ENCODE peak calls at places on chromosomes 13 and 19, in seven cellular contexts. One of them, this sample, is unnamed.

GRCh38 chr13:44425041-44425814 is 51.6 kb downstream of the SERP2 start:
- DNase-seq in mesendoderm: no peak
- DNase-seq in IMR-90: no peak
- DNase-seq in H9: no peak
- DNase-seq in neuronal stem cell: no peak
- DNase-seq in H1: no peak
- DNase-seq in trophoblast cell: no peak
- DNase-seq in this sample: peak

GRCh38 chr19:19434483-19435045 is 29.1 kb downstream of the GATAD2A start:
- DNase-seq in mesendoderm: no peak
- DNase-seq in IMR-90: peak
- DNase-seq in H9: no peak
- DNase-seq in neuronal stem cell: no peak
- DNase-seq in H1: no peak
- DNase-seq in trophoblast cell: no peak
- DNase-seq in this sample: no peak

GRCh38 chr13:41137951-41138350 is 5.3 kb upstream of the KBTBD6 start:
- DNase-seq in mesendoderm: no peak
- DNase-seq in IMR-90: peak
- DNase-seq in H9: no peak
- DNase-seq in neuronal stem cell: no peak
- DNase-seq in H1: no peak
- DNase-seq in trophoblast cell: peak
- DNase-seq in this sample: peak

GRCh38 chr13:47112205-47112896 is 215.5 kb upstream of the HTR2A start:
- DNase-seq in mesendoderm: peak
- DNase-seq in IMR-90: no peak
- DNase-seq in H9: peak
- DNase-seq in neuronal stem cell: peak
- DNase-seq in H1: no peak
- DNase-seq in trophoblast cell: no peak
- DNase-seq in this sample: no peak

GRCh38 chr19:55176116-55176515 is 4.0 kb downstream of the SYT5 start:
- DNase-seq in mesendoderm: no peak
- DNase-seq in IMR-90: no peak
- DNase-seq in H9: no peak
- DNase-seq in neuronal stem cell: no peak
- DNase-seq in H1: no peak
- DNase-seq in trophoblast cell: no peak
- DNase-seq in this sample: no peak

GRCh38 chr19:14804755-14805154 is 26.4 kb upstream of the ADGRE2 start:
- DNase-seq in mesendoderm: no peak
- DNase-seq in IMR-90: no peak
- DNase-seq in H9: no peak
- DNase-seq in neuronal stem cell: no peak
- DNase-seq in H1: no peak
- DNase-seq in trophoblast cell: peak
- DNase-seq in this sample: no peak

GRCh38 chr19:35991731-35992450 is 3.1 kb upstream of the SDHAF1 start:
- DNase-seq in mesendoderm: no peak
- DNase-seq in IMR-90: no peak
- DNase-seq in H9: no peak
- DNase-seq in neuronal stem cell: no peak
- DNase-seq in H1: no peak
- DNase-seq in trophoblast cell: peak
- DNase-seq in this sample: no peak

GRCh38 chr19:41844601-41845000 is at the start of gene LYPD4:
- DNase-seq in mesendoderm: no peak
- DNase-seq in IMR-90: no peak
- DNase-seq in H9: peak
- DNase-seq in neuronal stem cell: no peak
- DNase-seq in H1: no peak
- DNase-seq in trophoblast cell: no peak
- DNase-seq in this sample: no peak

GRCh38 chr19:54485846-54486245 is 12.8 kb upstream of the CDC42EP5 start:
- DNase-seq in mesendoderm: no peak
- DNase-seq in IMR-90: no peak
- DNase-seq in H9: no peak
- DNase-seq in neuronal stem cell: no peak
- DNase-seq in H1: no peak
- DNase-seq in trophoblast cell: peak
- DNase-seq in this sample: no peak

GRCh38 chr13:44439615-44440014 is 66.0 kb downstream of the SERP2 start:
- DNase-seq in mesendoderm: no peak
- DNase-seq in IMR-90: no peak
- DNase-seq in H9: no peak
- DNase-seq in neuronal stem cell: no peak
- DNase-seq in H1: no peak
- DNase-seq in trophoblast cell: no peak
- DNase-seq in this sample: peak

GRCh38 chr19:7618366-7618765 is 11.0 kb downstream of the XAB2 start:
- DNase-seq in mesendoderm: no peak
- DNase-seq in IMR-90: no peak
- DNase-seq in H9: no peak
- DNase-seq in neuronal stem cell: no peak
- DNase-seq in H1: no peak
- DNase-seq in trophoblast cell: no peak
- DNase-seq in this sample: no peak

GRCh38 chr19:7921955-7922840 is 2.1 kb downstream of the SNAPC2 start:
- DNase-seq in mesendoderm: no peak
- DNase-seq in IMR-90: no peak
- DNase-seq in H9: no peak
- DNase-seq in neuronal stem cell: no peak
- DNase-seq in H1: no peak
- DNase-seq in trophoblast cell: no peak
- DNase-seq in this sample: no peak

GRCh38 chr13:80339841-80340642 is 884 bp downstream of the SPRY2 start:
- DNase-seq in mesendoderm: peak
- DNase-seq in IMR-90: peak
- DNase-seq in H9: no peak
- DNase-seq in neuronal stem cell: peak
- DNase-seq in H1: peak
- DNase-seq in trophoblast cell: peak
- DNase-seq in this sample: peak

GRCh38 chr13:24605923-24606372 is 74.3 kb upstream of the ATP12A start:
- DNase-seq in mesendoderm: peak
- DNase-seq in IMR-90: peak
- DNase-seq in H9: no peak
- DNase-seq in neuronal stem cell: no peak
- DNase-seq in H1: peak
- DNase-seq in trophoblast cell: peak
- DNase-seq in this sample: peak

GRCh38 chr19:38251564-38252051 is 4.6 kb downstream of the PPP1R14A start:
- DNase-seq in mesendoderm: peak
- DNase-seq in IMR-90: no peak
- DNase-seq in H9: no peak
- DNase-seq in neuronal stem cell: no peak
- DNase-seq in H1: no peak
- DNase-seq in trophoblast cell: no peak
- DNase-seq in this sample: peak

GRCh38 chr19:782195-783043 is 14.8 kb upstream of the PTBP1 start:
- DNase-seq in mesendoderm: peak
- DNase-seq in IMR-90: peak
- DNase-seq in H9: peak
- DNase-seq in neuronal stem cell: peak
- DNase-seq in H1: peak
- DNase-seq in trophoblast cell: no peak
- DNase-seq in this sample: peak

GRCh38 chr19:3125900-3126524 is 9.8 kb upstream of the GNA15 start:
- DNase-seq in mesendoderm: peak
- DNase-seq in IMR-90: no peak
- DNase-seq in H9: peak
- DNase-seq in neuronal stem cell: no peak
- DNase-seq in H1: peak
- DNase-seq in trophoblast cell: peak
- DNase-seq in this sample: peak

GRCh38 chr13:29073762-29074161 is 253.6 kb downstream of the MTUS2 start:
- DNase-seq in mesendoderm: peak
- DNase-seq in IMR-90: no peak
- DNase-seq in H9: no peak
- DNase-seq in neuronal stem cell: no peak
- DNase-seq in H1: no peak
- DNase-seq in trophoblast cell: no peak
- DNase-seq in this sample: no peak

GRCh38 chr19:35549879-35550523 is 4.6 kb downstream of the TMEM147 start:
- DNase-seq in mesendoderm: no peak
- DNase-seq in IMR-90: no peak
- DNase-seq in H9: no peak
- DNase-seq in neuronal stem cell: no peak
- DNase-seq in H1: no peak
- DNase-seq in trophoblast cell: no peak
- DNase-seq in this sample: no peak

GRCh38 chr19:1154731-1155351 is 19.2 kb downstream of the SBNO2 start:
- DNase-seq in mesendoderm: no peak
- DNase-seq in IMR-90: peak
- DNase-seq in H9: no peak
- DNase-seq in neuronal stem cell: no peak
- DNase-seq in H1: no peak
- DNase-seq in trophoblast cell: peak
- DNase-seq in this sample: peak

DNA sequence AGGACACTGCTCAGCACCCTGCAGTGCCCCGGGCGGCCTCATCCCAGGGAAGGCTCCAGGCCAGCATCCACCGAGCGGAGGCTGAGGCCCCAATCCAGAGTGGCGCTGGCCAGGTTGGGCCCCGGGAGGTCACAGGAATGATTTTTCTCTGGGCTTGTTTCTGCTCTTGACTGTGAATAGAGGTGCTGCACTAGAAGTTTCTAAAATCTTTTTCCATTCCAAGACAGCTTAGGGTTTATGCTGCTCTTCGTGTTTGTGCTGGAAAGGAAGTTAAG is 15.1 kb downstream of the KDM4B start:
- DNase-seq in mesendoderm: no peak
- DNase-seq in IMR-90: no peak
- DNase-seq in H9: no peak
- DNase-seq in neuronal stem cell: no peak
- DNase-seq in H1: no peak
- DNase-seq in trophoblast cell: no peak
- DNase-seq in this sample: no peak
- H2AK5ac ChIP-seq in mesendoderm: no peak
- H2AK5ac ChIP-seq in IMR-90: no peak
- H2AK5ac ChIP-seq in H9: no peak
- H2AK5ac ChIP-seq in neuronal stem cell: no peak
- H2AK5ac ChIP-seq in H1: no peak
- H2AK5ac ChIP-seq in trophoblast cell: peak
- H2AK5ac ChIP-seq in this sample: no peak

DNA sequence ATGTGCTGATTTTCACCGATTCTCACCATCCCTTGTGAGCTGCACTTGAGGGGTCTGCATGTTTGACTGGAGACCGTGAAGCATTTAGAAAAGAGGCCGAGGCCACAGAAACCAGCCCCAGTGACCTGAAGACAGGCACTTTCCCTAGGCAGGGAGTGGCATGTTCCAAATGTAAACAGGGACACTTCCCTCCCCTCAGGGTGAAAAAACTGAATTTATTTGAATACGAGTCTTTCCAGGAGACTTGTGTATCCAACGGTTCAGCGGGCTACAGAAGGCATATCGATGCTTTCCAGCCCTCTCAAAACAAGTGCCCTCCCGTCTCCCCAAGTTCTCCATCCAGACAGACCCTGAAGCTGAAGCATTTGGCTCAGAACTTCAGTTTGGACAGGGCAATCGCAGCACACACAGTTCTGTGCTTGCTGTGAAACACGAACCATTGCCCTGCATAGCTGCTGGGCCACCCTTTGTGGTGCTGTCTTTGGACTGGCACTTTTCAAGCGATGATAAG is 106.1 kb downstream of the ZIC5 start:
- DNase-seq in mesendoderm: no peak
- DNase-seq in IMR-90: no peak
- DNase-seq in H9: no peak
- DNase-seq in neuronal stem cell: no peak
- DNase-seq in H1: no peak
- DNase-seq in trophoblast cell: no peak
- DNase-seq in this sample: no peak
- H2AK5ac ChIP-seq in mesendoderm: no peak
- H2AK5ac ChIP-seq in IMR-90: no peak
- H2AK5ac ChIP-seq in H9: no peak
- H2AK5ac ChIP-seq in neuronal stem cell: no peak
- H2AK5ac ChIP-seq in H1: no peak
- H2AK5ac ChIP-seq in trophoblast cell: no peak
- H2AK5ac ChIP-seq in this sample: no peak

GRCh38 chr13:26600345-26600761 is 42.9 kb downstream of the WASF3 start:
- DNase-seq in mesendoderm: no peak
- DNase-seq in IMR-90: peak
- DNase-seq in H9: no peak
- DNase-seq in neuronal stem cell: no peak
- DNase-seq in H1: no peak
- DNase-seq in trophoblast cell: no peak
- DNase-seq in this sample: peak
- H2AK5ac ChIP-seq in mesendoderm: no peak
- H2AK5ac ChIP-seq in IMR-90: no peak
- H2AK5ac ChIP-seq in H9: no peak
- H2AK5ac ChIP-seq in neuronal stem cell: no peak
- H2AK5ac ChIP-seq in H1: no peak
- H2AK5ac ChIP-seq in trophoblast cell: no peak
- H2AK5ac ChIP-seq in this sample: no peak

GRCh38 chr19:45934551-45935230 is 20.1 kb upstream of the NANOS2 start:
- DNase-seq in mesendoderm: no peak
- DNase-seq in IMR-90: no peak
- DNase-seq in H9: no peak
- DNase-seq in neuronal stem cell: no peak
- DNase-seq in H1: no peak
- DNase-seq in trophoblast cell: no peak
- DNase-seq in this sample: no peak

GRCh38 chr19:45940515-45940805 is 25.9 kb upstream of the NANOS2 start:
- DNase-seq in mesendoderm: no peak
- DNase-seq in IMR-90: no peak
- DNase-seq in H9: no peak
- DNase-seq in neuronal stem cell: no peak
- DNase-seq in H1: no peak
- DNase-seq in trophoblast cell: no peak
- DNase-seq in this sample: no peak

GRCh38 chr19:45935267-45935666 is 20.7 kb upstream of the NANOS2 start:
- DNase-seq in mesendoderm: no peak
- DNase-seq in IMR-90: no peak
- DNase-seq in H9: no peak
- DNase-seq in neuronal stem cell: no peak
- DNase-seq in H1: no peak
- DNase-seq in trophoblast cell: no peak
- DNase-seq in this sample: no peak

GRCh38 chr19:45939792-45940514 is 25.4 kb upstream of the NANOS2 start:
- DNase-seq in mesendoderm: no peak
- DNase-seq in IMR-90: no peak
- DNase-seq in H9: no peak
- DNase-seq in neuronal stem cell: no peak
- DNase-seq in H1: no peak
- DNase-seq in trophoblast cell: no peak
- DNase-seq in this sample: no peak

DNA sequence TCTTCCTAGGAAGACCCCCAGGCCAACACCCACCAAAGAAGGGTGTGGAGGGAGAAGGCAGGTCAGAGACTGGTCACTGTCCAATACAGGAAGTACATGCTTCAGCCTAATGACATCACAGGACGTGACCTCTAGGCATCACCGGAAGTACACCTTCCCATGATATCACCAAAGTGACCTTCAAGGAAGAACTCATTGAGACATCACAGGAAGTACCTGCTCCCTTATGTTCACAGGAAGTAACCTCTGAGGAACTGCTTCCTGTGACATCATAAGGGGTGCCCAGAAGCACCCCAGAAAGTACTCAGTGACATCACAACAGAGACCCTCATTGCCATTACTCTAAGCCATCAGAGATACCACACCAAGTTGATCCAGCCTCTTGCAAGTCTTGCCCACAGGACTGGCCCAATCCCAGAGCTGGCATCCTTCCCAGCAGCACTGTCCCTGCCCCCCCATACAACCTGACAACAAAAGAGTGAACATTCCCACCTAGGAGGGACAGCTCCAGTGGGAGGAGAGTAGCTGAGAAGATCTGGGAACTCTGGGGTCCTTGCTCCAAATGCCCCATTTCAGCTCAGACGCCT is 24.2 kb upstream of the NANOS2 start:
- DNase-seq in mesendoderm: no peak
- DNase-seq in IMR-90: no peak
- DNase-seq in H9: no peak
- DNase-seq in neuronal stem cell: no peak
- DNase-seq in H1: no peak
- DNase-seq in trophoblast cell: no peak
- DNase-seq in this sample: no peak
- H2AK5ac ChIP-seq in mesendoderm: no peak
- H2AK5ac ChIP-seq in IMR-90: no peak
- H2AK5ac ChIP-seq in H9: no peak
- H2AK5ac ChIP-seq in neuronal stem cell: no peak
- H2AK5ac ChIP-seq in H1: no peak
- H2AK5ac ChIP-seq in trophoblast cell: no peak
- H2AK5ac ChIP-seq in this sample: no peak